ENCODE peak calls at places on chromosomes 4 and X, in four cellular contexts. One of them, this sample, is unnamed.
A peak's percentile ranks its signal among the peaks of the same experiment; 100 is the strongest.

GRCh38 chr4:11503166-11503565 is 74.5 kb upstream of the HS3ST1 start:
- DNase-seq in ELR: no peak
- DNase-seq in T-helper 2 cell: no peak
- DNase-seq in activated T-cell treated with anti-CD3 and anti-CD28 coated beads, Interleukin-2, amount 50 U/mL, for 1 hour: no peak
- DNase-seq in this sample: no peak

GRCh38 chr4:188624370-188624769 is 485.1 kb downstream of the TRIML1 start:
- DNase-seq in ELR: no peak
- DNase-seq in T-helper 2 cell: no peak
- DNase-seq in activated T-cell treated with anti-CD3 and anti-CD28 coated beads, Interleukin-2, amount 50 U/mL, for 1 hour: no peak
- DNase-seq in this sample: no peak

GRCh38 chrX:69556094-69557011 is 52.2 kb downstream of the NALF2 start:
- DNase-seq in ELR: peak; percentile 0
- DNase-seq in T-helper 2 cell: no peak
- DNase-seq in activated T-cell treated with anti-CD3 and anti-CD28 coated beads, Interleukin-2, amount 50 U/mL, for 1 hour: no peak
- DNase-seq in this sample: no peak

GRCh38 chr4:43163101-43163792 is 270.7 kb downstream of the GRXCR1 start:
- DNase-seq in ELR: no peak
- DNase-seq in T-helper 2 cell: no peak
- DNase-seq in activated T-cell treated with anti-CD3 and anti-CD28 coated beads, Interleukin-2, amount 50 U/mL, for 1 hour: no peak
- DNase-seq in this sample: no peak

GRCh38 chrX:154097003-154097596 is 417 bp downstream of the MECP2 start:
- DNase-seq in ELR: peak; percentile 71
- DNase-seq in T-helper 2 cell: peak; percentile 44
- DNase-seq in activated T-cell treated with anti-CD3 and anti-CD28 coated beads, Interleukin-2, amount 50 U/mL, for 1 hour: peak; percentile 76
- DNase-seq in this sample: peak; percentile 80

GRCh38 chrX:129347291-129347690 is 176.0 kb downstream of the SMARCA1 start:
- DNase-seq in ELR: peak; percentile 1
- DNase-seq in T-helper 2 cell: no peak
- DNase-seq in activated T-cell treated with anti-CD3 and anti-CD28 coated beads, Interleukin-2, amount 50 U/mL, for 1 hour: no peak
- DNase-seq in this sample: no peak

GRCh38 chrX:73850124-73851013 is 287.4 kb downstream of the CHIC1 start:
- DNase-seq in ELR: peak; percentile 38
- DNase-seq in T-helper 2 cell: no peak
- DNase-seq in activated T-cell treated with anti-CD3 and anti-CD28 coated beads, Interleukin-2, amount 50 U/mL, for 1 hour: no peak
- DNase-seq in this sample: peak; percentile 32

GRCh38 chr4:32789026-32789608 is 2068.9 kb downstream of the PCDH7 start:
- DNase-seq in ELR: peak; percentile 47
- DNase-seq in T-helper 2 cell: no peak
- DNase-seq in activated T-cell treated with anti-CD3 and anti-CD28 coated beads, Interleukin-2, amount 50 U/mL, for 1 hour: no peak
- DNase-seq in this sample: peak; percentile 78

GRCh38 chrX:69060631-69061408 is 104.4 kb downstream of the PJA1 start:
- DNase-seq in ELR: peak; percentile 53
- DNase-seq in T-helper 2 cell: no peak
- DNase-seq in activated T-cell treated with anti-CD3 and anti-CD28 coated beads, Interleukin-2, amount 50 U/mL, for 1 hour: no peak
- DNase-seq in this sample: peak; percentile 24

GRCh38 chrX:119646515-119646914 is 40.3 kb upstream of the NKRF start:
- DNase-seq in ELR: no peak
- DNase-seq in T-helper 2 cell: no peak
- DNase-seq in activated T-cell treated with anti-CD3 and anti-CD28 coated beads, Interleukin-2, amount 50 U/mL, for 1 hour: no peak
- DNase-seq in this sample: no peak

GRCh38 chrX:1412551-1413161 is 20.7 kb upstream of the SLC25A6 start:
- DNase-seq in ELR: no peak
- DNase-seq in T-helper 2 cell: no peak
- DNase-seq in activated T-cell treated with anti-CD3 and anti-CD28 coated beads, Interleukin-2, amount 50 U/mL, for 1 hour: peak; percentile 13
- DNase-seq in this sample: no peak

GRCh38 chr4:173835863-173836262 is 305.8 kb upstream of the HAND2 start:
- DNase-seq in ELR: peak; percentile 43
- DNase-seq in T-helper 2 cell: no peak
- DNase-seq in activated T-cell treated with anti-CD3 and anti-CD28 coated beads, Interleukin-2, amount 50 U/mL, for 1 hour: no peak
- DNase-seq in this sample: peak; percentile 4

GRCh38 chr4:174532479-174532878 is 10.2 kb upstream of the HPGD start:
- DNase-seq in ELR: no peak
- DNase-seq in T-helper 2 cell: no peak
- DNase-seq in activated T-cell treated with anti-CD3 and anti-CD28 coated beads, Interleukin-2, amount 50 U/mL, for 1 hour: no peak
- DNase-seq in this sample: no peak

GRCh38 chrX:6917666-6918065 is 229.8 kb upstream of the STS start:
- DNase-seq in ELR: no peak
- DNase-seq in T-helper 2 cell: no peak
- DNase-seq in activated T-cell treated with anti-CD3 and anti-CD28 coated beads, Interleukin-2, amount 50 U/mL, for 1 hour: no peak
- DNase-seq in this sample: no peak

GRCh38 chr4:129254126-129254525 is 158.2 kb downstream of the C4orf33 start:
- DNase-seq in ELR: no peak
- DNase-seq in T-helper 2 cell: no peak
- DNase-seq in activated T-cell treated with anti-CD3 and anti-CD28 coated beads, Interleukin-2, amount 50 U/mL, for 1 hour: no peak
- DNase-seq in this sample: no peak

GRCh38 chr4:36394352-36394903 is 113.0 kb downstream of the DTHD1 start:
- DNase-seq in ELR: no peak
- DNase-seq in T-helper 2 cell: no peak
- DNase-seq in activated T-cell treated with anti-CD3 and anti-CD28 coated beads, Interleukin-2, amount 50 U/mL, for 1 hour: no peak
- DNase-seq in this sample: no peak

GRCh38 chrX:72306851-72307645 is 1.3 kb upstream of the CITED1 start:
- DNase-seq in ELR: peak; percentile 76
- DNase-seq in T-helper 2 cell: peak; percentile 1
- DNase-seq in activated T-cell treated with anti-CD3 and anti-CD28 coated beads, Interleukin-2, amount 50 U/mL, for 1 hour: peak; percentile 37
- DNase-seq in this sample: peak; percentile 81

GRCh38 chr4:86670739-86671138 is 76.6 kb downstream of the PTPN13 start:
- DNase-seq in ELR: peak; percentile 79
- DNase-seq in T-helper 2 cell: no peak
- DNase-seq in activated T-cell treated with anti-CD3 and anti-CD28 coated beads, Interleukin-2, amount 50 U/mL, for 1 hour: no peak
- DNase-seq in this sample: peak; percentile 79

GRCh38 chr4:119955256-119955655 is 111.4 kb downstream of the MAD2L1 start:
- DNase-seq in ELR: no peak
- DNase-seq in T-helper 2 cell: no peak
- DNase-seq in activated T-cell treated with anti-CD3 and anti-CD28 coated beads, Interleukin-2, amount 50 U/mL, for 1 hour: no peak
- DNase-seq in this sample: peak; percentile 46

GRCh38 chrX:72712094-72712755 is 1.9 kb downstream of the PHKA1 start:
- DNase-seq in ELR: peak; percentile 9
- DNase-seq in T-helper 2 cell: no peak
- DNase-seq in activated T-cell treated with anti-CD3 and anti-CD28 coated beads, Interleukin-2, amount 50 U/mL, for 1 hour: no peak
- DNase-seq in this sample: peak; percentile 55

GRCh38 chrX:153669174-153669890 is 4.3 kb downstream of the PNCK start:
- DNase-seq in ELR: no peak
- DNase-seq in T-helper 2 cell: peak; percentile 13
- DNase-seq in activated T-cell treated with anti-CD3 and anti-CD28 coated beads, Interleukin-2, amount 50 U/mL, for 1 hour: peak; percentile 62
- DNase-seq in this sample: peak; percentile 25

GRCh38 chrX:63746278-63746677 is 38.7 kb downstream of the ARHGEF9 start:
- DNase-seq in ELR: peak; percentile 37
- DNase-seq in T-helper 2 cell: no peak
- DNase-seq in activated T-cell treated with anti-CD3 and anti-CD28 coated beads, Interleukin-2, amount 50 U/mL, for 1 hour: no peak
- DNase-seq in this sample: no peak

GRCh38 chrX:110287605-110288004 is 30.3 kb downstream of the AMMECR1 start:
- DNase-seq in ELR: no peak
- DNase-seq in T-helper 2 cell: no peak
- DNase-seq in activated T-cell treated with anti-CD3 and anti-CD28 coated beads, Interleukin-2, amount 50 U/mL, for 1 hour: no peak
- DNase-seq in this sample: peak; percentile 58

GRCh38 chr4:46937493-46937892 is 28.4 kb upstream of the COX7B2 start:
- DNase-seq in ELR: no peak
- DNase-seq in T-helper 2 cell: no peak
- DNase-seq in activated T-cell treated with anti-CD3 and anti-CD28 coated beads, Interleukin-2, amount 50 U/mL, for 1 hour: no peak
- DNase-seq in this sample: peak; percentile 7

GRCh38 chr4:35163189-35163588 is 1081.1 kb downstream of the ARAP2 start:
- DNase-seq in ELR: no peak
- DNase-seq in T-helper 2 cell: no peak
- DNase-seq in activated T-cell treated with anti-CD3 and anti-CD28 coated beads, Interleukin-2, amount 50 U/mL, for 1 hour: no peak
- DNase-seq in this sample: no peak

GRCh38 chrX:45824471-45824870 is 623.8 kb upstream of the DIPK2B start:
- DNase-seq in ELR: peak; percentile 94
- DNase-seq in T-helper 2 cell: peak; percentile 49
- DNase-seq in activated T-cell treated with anti-CD3 and anti-CD28 coated beads, Interleukin-2, amount 50 U/mL, for 1 hour: peak; percentile 30
- DNase-seq in this sample: peak; percentile 95

GRCh38 chr4:126610933-126611332 is 1021.8 kb upstream of the INTU start:
- DNase-seq in ELR: no peak
- DNase-seq in T-helper 2 cell: no peak
- DNase-seq in activated T-cell treated with anti-CD3 and anti-CD28 coated beads, Interleukin-2, amount 50 U/mL, for 1 hour: no peak
- DNase-seq in this sample: no peak

GRCh38 chr4:152356428-152357034 is 179.4 kb downstream of the FBXW7 start:
- DNase-seq in ELR: no peak
- DNase-seq in T-helper 2 cell: no peak
- DNase-seq in activated T-cell treated with anti-CD3 and anti-CD28 coated beads, Interleukin-2, amount 50 U/mL, for 1 hour: no peak
- DNase-seq in this sample: no peak

GRCh38 chr4:138639018-138639876 is 376.3 kb upstream of the NOCT start:
- DNase-seq in ELR: peak; percentile 52
- DNase-seq in T-helper 2 cell: no peak
- DNase-seq in activated T-cell treated with anti-CD3 and anti-CD28 coated beads, Interleukin-2, amount 50 U/mL, for 1 hour: no peak
- DNase-seq in this sample: peak; percentile 16

GRCh38 chr4:6272863-6273660 is 3.4 kb downstream of the WFS1 start:
- DNase-seq in ELR: peak; percentile 85
- DNase-seq in T-helper 2 cell: no peak
- DNase-seq in activated T-cell treated with anti-CD3 and anti-CD28 coated beads, Interleukin-2, amount 50 U/mL, for 1 hour: no peak
- DNase-seq in this sample: peak; percentile 62

GRCh38 chrX:155326610-155327009 is 7.8 kb downstream of the CLIC2 start:
- DNase-seq in ELR: no peak
- DNase-seq in T-helper 2 cell: no peak
- DNase-seq in activated T-cell treated with anti-CD3 and anti-CD28 coated beads, Interleukin-2, amount 50 U/mL, for 1 hour: no peak
- DNase-seq in this sample: no peak

GRCh38 chrX:11374570-11374969 is 81.4 kb downstream of the AMELX start:
- DNase-seq in ELR: no peak
- DNase-seq in T-helper 2 cell: no peak
- DNase-seq in activated T-cell treated with anti-CD3 and anti-CD28 coated beads, Interleukin-2, amount 50 U/mL, for 1 hour: no peak
- DNase-seq in this sample: no peak

GRCh38 chr4:141347738-141348524 is 127.2 kb downstream of the ZNF330 start:
- DNase-seq in ELR: peak; percentile 26
- DNase-seq in T-helper 2 cell: no peak
- DNase-seq in activated T-cell treated with anti-CD3 and anti-CD28 coated beads, Interleukin-2, amount 50 U/mL, for 1 hour: no peak
- DNase-seq in this sample: peak; percentile 22

GRCh38 chr4:98046665-98047064 is 96.6 kb downstream of the STPG2 start:
- DNase-seq in ELR: no peak
- DNase-seq in T-helper 2 cell: no peak
- DNase-seq in activated T-cell treated with anti-CD3 and anti-CD28 coated beads, Interleukin-2, amount 50 U/mL, for 1 hour: no peak
- DNase-seq in this sample: no peak

GRCh38 chrX:100368167-100368566 is 41.9 kb downstream of the PCDH19 start:
- DNase-seq in ELR: peak; percentile 0
- DNase-seq in T-helper 2 cell: no peak
- DNase-seq in activated T-cell treated with anti-CD3 and anti-CD28 coated beads, Interleukin-2, amount 50 U/mL, for 1 hour: no peak
- DNase-seq in this sample: no peak

GRCh38 chrX:106599411-106599810 is 12.4 kb upstream of the RADX start:
- DNase-seq in ELR: no peak
- DNase-seq in T-helper 2 cell: no peak
- DNase-seq in activated T-cell treated with anti-CD3 and anti-CD28 coated beads, Interleukin-2, amount 50 U/mL, for 1 hour: no peak
- DNase-seq in this sample: no peak

GRCh38 chrX:115690554-115691216 is 129.7 kb downstream of the PLS3 start:
- DNase-seq in ELR: peak; percentile 79
- DNase-seq in T-helper 2 cell: no peak
- DNase-seq in activated T-cell treated with anti-CD3 and anti-CD28 coated beads, Interleukin-2, amount 50 U/mL, for 1 hour: no peak
- DNase-seq in this sample: peak; percentile 45